ENCODE peak calls at places on chromosomes 4 and X, in four cellular contexts. P is Caki2, Z is fibroblast of lung, E is ELR. R is an unnamed sample.

GRCh38 chr4:184798504-184798903 is 27.3 kb downstream of the ACSL1 start:
- DNase-seq in P (no peak), Z (no peak), E (no peak), R (no peak)

GRCh38 chr4:20333141-20333690 is 81.5 kb downstream of the SLIT2 start:
- DNase-seq in P (no peak), Z (no peak), E (no peak), R (no peak)

GRCh38 chrX:8027876-8028275 is 100.7 kb upstream of the PNPLA4 start:
- DNase-seq in P (no peak), Z (no peak), E (no peak), R (no peak)

GRCh38 chr4:40066651-40067050 is 10.0 kb downstream of the N4BP2 start:
- DNase-seq in P (no peak), Z (no peak), E (no peak), R (no peak)

GRCh38 chr4:185204238-185204910 is 574 bp upstream of the CFAP97 start:
- DNase-seq in P (peak), Z (no peak), E (peak), R (no peak)

GRCh38 chr4:36054750-36055467 is 189.4 kb downstream of the ARAP2 start:
- DNase-seq in P (peak), Z (peak), E (peak), R (no peak)

GRCh38 chr4:148634476-148634875 is 192.3 kb upstream of the NR3C2 start:
- DNase-seq in P (no peak), Z (peak), E (peak), R (no peak)

GRCh38 chr4:182944484-182945227 is 27.5 kb upstream of the DCTD start:
- DNase-seq in P (no peak), Z (no peak), E (no peak), R (no peak)

GRCh38 chr4:81838586-81838985 is 366.9 kb upstream of the RASGEF1B start:
- DNase-seq in P (no peak), Z (no peak), E (no peak), R (no peak)

GRCh38 chr4:38856524-38857337 is at the start of gene TLR6:
- DNase-seq in P (peak), Z (peak), E (peak), R (peak)

GRCh38 chr4:92477309-92477708 is 173.5 kb downstream of the GRID2 start:
- DNase-seq in P (no peak), Z (no peak), E (no peak), R (no peak)